ENCODE peak calls at places on chromosomes 6 and 20, in five cellular contexts. I is HCT116, X is spleen, V is mammary epithelial cell, U is A673. O is an unnamed sample. For H3K4me1, the result is how much of the 10 kb centered on the place peaks cover.

GRCh38 chr6:158285321-158285960 is 26.8 kb upstream of the TULP4 start:
- DNase-seq in X (no peak), U (no peak), I (no peak), V (no peak), O (no peak)

GRCh38 chr6:156796627-156797026 is 19.4 kb downstream of the ARID1B start:
- DNase-seq in X (no peak), I (no peak), U (no peak), V (no peak), O (no peak)

GRCh38 chr6:130140084-130140483 is 82.7 kb downstream of the SAMD3 start:
- DNase-seq in I (no peak), X (no peak), U (no peak), V (no peak), O (no peak)

GRCh38 chr20:14337400-14338171 is at the start of gene FLRT3:
- DNase-seq in X (no peak), I (peak), V (peak), U (peak), O (peak)

GRCh38 chr20:45506927-45507820 is 8.2 kb downstream of the SPINT3 start:
- DNase-seq in U (no peak), X (no peak), I (no peak), V (peak), O (peak)

GRCh38 chr6:167815296-167815980 is 11.3 kb upstream of the AFDN start:
- DNase-seq in V (no peak), U (no peak), X (peak), I (no peak), O (no peak)

GRCh38 chr20:47607208-47607613 is 105.5 kb downstream of the NCOA3 start:
- DNase-seq in V (peak), I (peak), U (peak), X (no peak), O (no peak)

GRCh38 chr20:1331101-1331500 is 2.2 kb upstream of the SDCBP2 start:
- DNase-seq in U (no peak), X (peak), I (no peak), V (no peak), O (peak)

GRCh38 chr20:64029293-64030117 is 6.5 kb upstream of the C20orf204 start:
- DNase-seq in I (no peak), V (no peak), U (no peak), X (no peak), O (no peak)

GRCh38 chr6:2935566-2936291 is 32.6 kb upstream of the SERPINB9 start:
- DNase-seq in X (peak), V (no peak), U (no peak), I (no peak), O (peak)

GRCh38 chr6:108755257-108756240 is 92.7 kb upstream of the ARMC2 start:
- DNase-seq in V (peak), U (no peak), X (no peak), I (no peak), O (peak)

GRCh38 chr20:40442181-40442963 is 246.7 kb downstream of the MAFB start:
- DNase-seq in X (no peak), I (no peak), U (no peak), V (no peak), O (peak)

GRCh38 chr6:28673417-28673799 is 147.7 kb downstream of the GPX5 start:
- DNase-seq in V (no peak), U (no peak), I (no peak), X (no peak), O (no peak)

GRCh38 chr6:136011475-136011874 is 160.0 kb downstream of the PDE7B start:
- DNase-seq in I (no peak), V (no peak), X (no peak), U (no peak), O (no peak)

GRCh38 chr20:11917663-11918062 is at the start of gene BTBD3:
- DNase-seq in U (no peak), I (no peak), V (peak), X (no peak), O (no peak)

GRCh38 chr20:38969708-38970107 is 7.6 kb downstream of the DHX35 start:
- DNase-seq in U (no peak), I (no peak), V (no peak), X (no peak), O (no peak)

GRCh38 chr6:7993399-7993798 is 70.8 kb downstream of the BLOC1S5 start:
- DNase-seq in X (no peak), V (no peak), U (no peak), I (no peak), O (no peak)

GRCh38 chr20:37992802-37993538 is 40.3 kb downstream of the TTI1 start:
- DNase-seq in V (peak), I (no peak), X (no peak), U (peak), O (no peak)

GRCh38 chr6:143478479-143479062 is 28.0 kb downstream of the PEX3 start:
- DNase-seq in X (no peak), U (no peak), I (no peak), V (no peak), O (no peak)

GRCh38 chr20:57476641-57477461 is 48.1 kb downstream of the CTCFL start:
- DNase-seq in V (no peak), U (no peak), X (peak), I (no peak), O (no peak)

GRCh38 chr6:105844275-105844848 is 241.8 kb upstream of the PRDM1 start:
- DNase-seq in X (no peak), V (no peak), U (no peak), I (no peak), O (no peak)

GRCh38 chr20:32569380-32570305 is 15.5 kb downstream of the NOL4L start:
- DNase-seq in V (no peak), X (no peak), U (no peak), I (no peak), O (no peak)

GRCh38 chr6:16163535-16164300 is 34.8 kb downstream of the MYLIP start:
- DNase-seq in I (no peak), X (no peak), V (no peak), U (peak), O (no peak)

GRCh38 chr6:31416394-31417014 is 13.1 kb downstream of the MICA start:
- DNase-seq in V (no peak), X (no peak), U (no peak), I (no peak), O (no peak)

GRCh38 chr20:990293-990959 is 11.7 kb downstream of the RSPO4 start:
- DNase-seq in U (no peak), I (no peak), V (no peak), X (no peak), O (no peak)

GRCh38 chr20:5033566-5033965 is 32.3 kb upstream of the SLC23A2 start:
- DNase-seq in I (no peak), U (no peak), X (no peak), V (peak), O (no peak)

GRCh38 chr6:116102856-116103255 is 2.2 kb downstream of the NT5DC1 start:
- DNase-seq in X (no peak), V (no peak), U (no peak), I (no peak), O (no peak)

GRCh38 chr6:116101790-116102189 is 1.1 kb downstream of the NT5DC1 start:
- DNase-seq in X (no peak), I (no peak), V (no peak), U (no peak), O (no peak)

GRCh38 chr6:116108836-116109235 is 8.2 kb downstream of the NT5DC1 start:
- DNase-seq in I (no peak), X (no peak), V (no peak), U (no peak), O (no peak)

GRCh38 chr6:116106146-116106545 is 5.5 kb downstream of the NT5DC1 start:
- DNase-seq in X (no peak), I (no peak), V (no peak), U (peak), O (no peak)

DNA sequence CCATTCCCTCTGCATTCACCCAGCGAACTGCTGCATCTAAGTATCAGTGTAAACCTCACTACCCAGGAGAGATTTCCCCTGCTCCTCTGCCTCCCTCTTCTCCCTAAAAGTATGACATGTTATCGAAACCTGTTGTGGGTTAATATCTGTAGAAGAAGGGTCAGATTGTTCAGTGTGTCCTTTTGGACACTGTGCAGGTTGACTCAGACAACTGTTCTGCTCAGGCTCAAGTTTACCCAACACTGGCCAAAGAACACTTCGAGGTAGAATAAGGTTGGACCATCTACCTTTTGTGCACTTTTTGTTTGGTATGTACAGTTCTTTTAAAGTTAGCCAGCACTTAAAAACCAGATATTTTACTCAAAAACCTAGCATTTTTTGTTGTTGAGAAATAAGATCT is 4.6 kb downstream of the NT5DC1 start:
- DNase-seq in I (no peak), X (no peak), U (no peak), V (no peak), O (no peak)
- H3K4me1 ChIP-seq in I (under half), X (half or more), U (under half), V (under half), O (under half)

GRCh38 chr6:46921731-46922130 is at the start of gene ADGRF5:
- DNase-seq in X (peak), I (no peak), V (no peak), U (no peak), O (no peak)
- H3K4me3 ChIP-seq in X (peak), I (no peak), V (no peak), U (no peak), O (peak)

DNA sequence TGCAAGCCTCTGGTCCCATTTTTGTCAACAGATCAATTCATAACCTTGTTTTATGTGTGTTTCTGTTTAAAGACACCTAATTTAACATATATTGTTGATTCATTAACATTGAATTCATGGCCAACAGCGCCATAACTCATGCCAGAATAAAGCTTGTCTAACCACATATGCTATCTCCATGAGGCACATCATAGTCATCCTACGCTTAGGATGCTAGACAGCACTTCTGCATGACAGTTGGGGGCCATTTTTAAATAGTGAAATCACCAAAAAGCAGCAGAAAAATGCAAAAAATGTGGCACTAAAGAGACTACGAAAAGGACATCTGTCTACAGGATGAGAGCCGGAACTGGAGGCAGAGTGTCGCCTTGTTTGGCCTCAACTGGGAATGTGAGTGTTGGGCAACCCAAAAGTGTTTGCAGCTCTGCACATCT is 37.9 kb downstream of the TRAM2 start:
- DNase-seq in V (no peak), I (no peak), U (peak), X (no peak), O (no peak)
- H3K4me1 ChIP-seq in V (half or more), I (under half), U (half or more), X (half or more), O (half or more)

DNA sequence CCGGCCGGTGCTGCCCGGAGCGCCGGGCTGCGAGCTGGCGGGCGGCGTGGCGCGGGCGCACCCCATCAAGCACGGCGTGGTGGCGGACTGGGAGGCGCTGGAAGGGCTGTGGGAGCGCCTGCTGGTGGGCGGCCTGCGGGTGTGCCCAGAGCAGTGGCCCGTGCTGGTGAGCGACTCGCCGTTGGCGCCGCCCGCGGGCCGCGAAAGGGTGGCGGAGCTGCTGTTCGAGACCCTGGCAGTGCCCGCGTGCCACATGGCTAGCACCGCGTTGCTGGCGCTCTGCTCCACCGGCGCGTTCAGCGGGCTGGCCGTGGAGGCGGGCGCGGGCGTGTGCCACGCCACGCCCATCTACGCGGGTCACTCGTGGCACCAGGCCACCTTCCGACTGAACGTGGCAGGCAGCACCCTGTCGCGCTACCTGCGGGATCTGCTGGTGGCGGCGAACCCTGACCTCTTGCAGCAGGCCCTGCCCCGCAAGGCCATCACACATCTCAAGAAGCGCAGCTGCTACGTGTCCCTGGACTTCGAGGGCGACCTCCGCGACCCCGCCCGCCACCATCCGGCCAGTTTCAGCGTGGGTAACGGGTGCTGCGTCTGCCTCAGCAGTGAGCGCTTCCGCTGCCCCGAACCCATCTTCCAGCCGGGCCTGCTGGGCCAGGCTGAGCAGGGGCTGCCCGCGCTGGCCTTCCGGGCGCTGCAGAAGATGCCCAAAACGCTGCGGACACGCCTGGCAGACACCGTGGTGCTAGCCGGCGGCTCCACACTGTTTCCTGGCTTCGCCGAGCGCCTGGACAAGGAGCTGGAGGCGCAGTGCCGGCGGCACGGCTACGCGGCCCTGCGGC is 723 bp downstream of the ACTL10 start:
- DNase-seq in U (peak), X (peak), V (peak), I (no peak), O (no peak)
- H3K4me3 ChIP-seq in U (peak), X (peak), V (peak), I (no peak), O (peak)

GRCh38 chr6:33728438-33728837 is 16.9 kb upstream of the UQCC2 start:
- DNase-seq in I (no peak), X (no peak), V (no peak), U (no peak), O (no peak)
- H3K4me1 ChIP-seq in I (under half), X (under half), V (under half), U (under half), O (under half)

O was measured in vagina.